ENCODE peak calls at places on chromosome 20, in eight cellular contexts. A is SJSA1, B is K562, I is MM.1S, W is PC-3, S is GM20000, R is WTC11, T is NCI-H69. E is an unnamed sample.

GRCh38 chr20:11338506-11339306 is 579.0 kb upstream of the BTBD3 start:
- DNase-seq in A (no peak), B (no peak), I (no peak), W (no peak), S (no peak), R (no peak), T (no peak), E (no peak)

GRCh38 chr20:22216984-22217383 is 367.4 kb downstream of the FOXA2 start:
- DNase-seq in A (no peak), B (no peak), I (no peak), W (no peak), S (no peak), R (no peak), T (no peak), E (no peak)

GRCh38 chr20:3479759-3480615 is 9.2 kb downstream of the ATRN start:
- DNase-seq in A (no peak), B (no peak), I (no peak), W (no peak), S (no peak), R (no peak), T (no peak), E (no peak)

GRCh38 chr20:1254307-1254706 is 11.8 kb upstream of the SNPH start:
- DNase-seq in A (no peak), B (no peak), I (no peak), W (no peak), S (no peak), R (no peak), T (no peak), E (no peak)

GRCh38 chr20:18263723-18264122 is 24.6 kb upstream of the ZNF133 start:
- DNase-seq in A (no peak), B (no peak), I (no peak), W (peak), S (no peak), R (no peak), T (peak), E (no peak)

GRCh38 chr20:25496968-25497401 is 88.3 kb downstream of the NINL start:
- DNase-seq in A (no peak), B (no peak), I (no peak), W (peak), S (no peak), R (no peak), T (peak), E (no peak)

GRCh38 chr20:36821964-36822437 is 48.4 kb upstream of the DSN1 start:
- DNase-seq in A (peak), B (peak), I (no peak), W (no peak), S (no peak), R (no peak), T (peak), E (no peak)

GRCh38 chr20:51745804-51746203 is 22.4 kb downstream of the ATP9A start:
- DNase-seq in A (no peak), B (no peak), I (no peak), W (no peak), S (no peak), R (no peak), T (no peak), E (no peak)

GRCh38 chr20:62208061-62208804 is 11.8 kb downstream of the HRH3 start:
- DNase-seq in A (no peak), B (no peak), I (no peak), W (no peak), S (no peak), R (no peak), T (no peak), E (no peak)

GRCh38 chr20:41897708-41898107 is 279.5 kb upstream of the CHD6 start:
- DNase-seq in A (no peak), B (no peak), I (no peak), W (no peak), S (no peak), R (no peak), T (no peak), E (no peak)

E was measured in SW 1271.